ENCODE peak calls at places on chromosomes 1 and 21, in eight cellular contexts. B is fibroblast of lung; M is Karpas-422; Y is heart left ventricle; X is SJSA1; T is aorta; C is naive thymus-derived CD4-positive, alpha-beta T cell; D is left lung. J is an unnamed sample.

GRCh38 chr1:29651684-29652665 is 415.7 kb downstream of the PTPRU start:
- DNase-seq in D (no peak), T (no peak), Y (no peak), C (no peak), X (no peak), M (no peak), B (no peak), J (no peak)

GRCh38 chr21:14319805-14320204 is 63.1 kb downstream of the HSPA13 start:
- DNase-seq in X (no peak), D (no peak), C (no peak), T (no peak), Y (no peak), M (no peak), B (no peak), J (no peak)

GRCh38 chr21:44384968-44385367 is 31.5 kb downstream of the TRPM2 start:
- DNase-seq in M (no peak), X (no peak), D (no peak), C (no peak), T (no peak), B (no peak), Y (no peak), J (no peak)

GRCh38 chr1:33036051-33036525 is 595 bp downstream of the AK2 start:
- DNase-seq in T (no peak), X (no peak), D (no peak), B (no peak), M (peak; percentile 77), Y (no peak), C (peak; percentile 7), J (peak; percentile 6)

GRCh38 chr1:115078708-115079107 is 10.6 kb downstream of the TSPAN2 start:
- DNase-seq in Y (no peak), T (no peak), B (no peak), X (no peak), D (no peak), C (no peak), M (no peak), J (no peak)

GRCh38 chr1:4512622-4513021 is 141.8 kb upstream of the AJAP1 start:
- DNase-seq in T (no peak), X (no peak), B (no peak), D (no peak), Y (peak; percentile 37), M (no peak), C (no peak), J (no peak)

GRCh38 chr1:17771014-17771413 is 15.9 kb downstream of the ACTL8 start:
- DNase-seq in X (no peak), B (no peak), M (no peak), Y (no peak), C (no peak), D (no peak), T (no peak), J (no peak)

GRCh38 chr1:243917177-243917862 is 67.3 kb upstream of the AKT3 start:
- DNase-seq in Y (peak; percentile 42), T (peak; percentile 81), D (peak; percentile 78), B (peak; percentile 89), X (peak; percentile 87), C (peak; percentile 16), M (no peak), J (no peak)

GRCh38 chr1:226335653-226336052 is 26.7 kb upstream of the LIN9 start:
- DNase-seq in M (peak; percentile 74), B (no peak), C (no peak), T (no peak), X (no peak), D (no peak), Y (no peak), J (no peak)

GRCh38 chr1:2314803-2315710 is 76.3 kb downstream of the MORN1 start:
- DNase-seq in Y (peak; percentile 73), M (peak; percentile 57), D (peak; percentile 84), B (peak; percentile 64), C (peak; percentile 76), T (peak; percentile 89), X (peak; percentile 26), J (peak; percentile 68)

GRCh38 chr21:43639470-43640178 is 19.7 kb downstream of the HSF2BP start:
- DNase-seq in C (no peak), B (peak; percentile 21), D (no peak), M (no peak), T (no peak), Y (no peak), X (no peak), J (no peak)

GRCh38 chr1:173937062-173937461 is 19.9 kb upstream of the SERPINC1 start:
- DNase-seq in C (no peak), M (no peak), X (no peak), D (no peak), Y (no peak), B (no peak), T (no peak), J (no peak)

GRCh38 chr1:197224160-197224559 is 43.9 kb upstream of the CRB1 start:
- DNase-seq in B (no peak), Y (no peak), C (no peak), X (no peak), M (no peak), D (no peak), T (no peak), J (no peak)

GRCh38 chr1:31560394-31560793 is 15.9 kb upstream of the TINAGL1 start:
- DNase-seq in X (no peak), T (no peak), C (no peak), M (no peak), B (no peak), D (no peak), Y (no peak), J (no peak)

GRCh38 chr1:58721247-58721820 is 21.5 kb upstream of the MYSM1 start:
- DNase-seq in M (no peak), D (no peak), C (no peak), Y (no peak), T (no peak), X (no peak), B (peak; percentile 20), J (no peak)

GRCh38 chr1:202871367-202871766 is 17.6 kb downstream of the RABIF start:
- DNase-seq in T (no peak), Y (no peak), B (no peak), C (no peak), D (no peak), M (no peak), X (no peak), J (no peak)

GRCh38 chr1:232627645-232628334 is 2.1 kb downstream of the SIPA1L2 start:
- DNase-seq in B (peak; percentile 48), M (peak; percentile 68), X (peak; percentile 10), D (no peak), C (peak; percentile 34), T (no peak), Y (no peak), J (peak; percentile 24)

GRCh38 chr1:25890249-25891034 is 14.9 kb upstream of the PAQR7 start:
- DNase-seq in M (no peak), D (no peak), T (no peak), Y (no peak), B (peak; percentile 89), C (no peak), X (no peak), J (no peak)

GRCh38 chr1:82371844-82372498 is 571.2 kb downstream of the ADGRL2 start:
- DNase-seq in X (no peak), M (no peak), C (no peak), Y (no peak), T (no peak), B (peak; percentile 69), D (no peak), J (no peak)

GRCh38 chr1:82367456-82367855 is 566.7 kb downstream of the ADGRL2 start:
- DNase-seq in T (no peak), B (no peak), C (no peak), M (no peak), Y (no peak), D (no peak), X (no peak), J (no peak)

GRCh38 chr1:82366694-82367093 is 566.0 kb downstream of the ADGRL2 start:
- DNase-seq in D (no peak), B (peak; percentile 32), T (no peak), Y (no peak), C (no peak), X (no peak), M (no peak), J (no peak)
- H3K9me3 ChIP-seq in D (no peaks in the 10 kb centered on the region), B (no peaks in the 10 kb centered on the region), T (peaks cover 3% of the 10 kb centered on the region), Y (no peaks in the 10 kb centered on the region), C (no peaks in the 10 kb centered on the region), X (no peaks in the 10 kb centered on the region), M (peaks cover 26% of the 10 kb centered on the region), J (no peaks in the 10 kb centered on the region)

GRCh38 chr1:118987431-118988185 is 535 bp downstream of the TBX15 start:
- DNase-seq in M (no peak), B (no peak), X (peak; percentile 62), T (no peak), D (no peak), C (no peak), Y (peak; percentile 45), J (no peak)

GRCh38 chr1:118988186-118989005 is at the start of gene TBX15:
- DNase-seq in C (no peak), X (peak; percentile 94), T (no peak), D (no peak), M (no peak), B (no peak), Y (no peak), J (no peak)

GRCh38 chr1:118986291-118986838 is 1.8 kb downstream of the TBX15 start:
- DNase-seq in Y (no peak), T (no peak), X (peak; percentile 76), D (no peak), B (no peak), C (no peak), M (no peak), J (no peak)

GRCh38 chr1:118985611-118986290 is 2.4 kb downstream of the TBX15 start:
- DNase-seq in T (no peak), M (no peak), B (no peak), X (peak; percentile 84), D (no peak), C (no peak), Y (no peak), J (no peak)

GRCh38 chr1:118986839-118987430 is 1.2 kb downstream of the TBX15 start:
- DNase-seq in C (no peak), M (no peak), Y (no peak), X (peak; percentile 72), T (no peak), B (no peak), D (no peak), J (no peak)
- H3K4me3 ChIP-seq in C (no peak overlapping the region), M (no peak overlapping the region), Y (peak overlapping the region; percentile 41), X (peak overlapping the region; percentile 66), T (peak overlapping the region; percentile 40), B (no peak overlapping the region), D (peak overlapping the region; percentile 23), J (no peak overlapping the region)

GRCh38 chr1:248183996-248184395 is 9.4 kb downstream of the OR2M2 start:
- DNase-seq in Y (no peak), M (no peak), C (no peak), X (no peak), T (no peak), D (no peak), B (no peak), J (no peak)

GRCh38 chr1:248187363-248187762 is 9.7 kb upstream of the OR2M3 start:
- DNase-seq in Y (no peak), X (no peak), T (no peak), D (no peak), B (no peak), C (no peak), M (no peak), J (no peak)
- H3K9me3 ChIP-seq in Y (no peaks in the 10 kb centered on the region), X (peaks cover 8% of the 10 kb centered on the region), T (peaks cover 1% of the 10 kb centered on the region), D (peaks cover 16% of the 10 kb centered on the region), B (no peaks in the 10 kb centered on the region), C (no peaks in the 10 kb centered on the region), M (no peaks in the 10 kb centered on the region), J (no peaks in the 10 kb centered on the region)

DNA sequence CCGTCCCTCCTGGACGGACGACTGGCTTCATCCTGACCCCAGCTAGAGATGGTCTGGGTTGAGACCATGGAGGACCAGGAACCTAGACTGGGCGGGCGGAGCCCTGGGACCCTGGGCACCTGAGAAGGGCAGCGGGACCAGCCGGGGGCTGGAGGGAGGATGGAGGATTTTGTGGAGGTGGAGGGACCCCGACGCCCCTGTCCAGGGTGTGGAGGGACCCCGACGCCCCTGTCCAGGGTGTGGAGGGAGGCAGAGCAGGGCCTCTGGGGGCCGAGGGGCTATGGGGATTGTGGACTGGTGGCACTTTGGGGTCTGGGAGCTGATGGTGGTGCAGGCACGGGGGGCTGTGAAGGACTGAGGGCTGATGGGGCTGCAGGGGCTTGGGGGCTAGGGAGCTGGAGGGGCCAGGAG is 7.2 kb downstream of the GJC2 start:
- DNase-seq in T (peak; percentile 71), M (no peak), D (peak; percentile 69), C (no peak), X (no peak), B (no peak), Y (no peak), J (no peak)
- H3K4me3 ChIP-seq in T (no peak overlapping the region), M (no peak overlapping the region), D (no peak overlapping the region), C (no peak overlapping the region), X (no peak overlapping the region), B (no peak overlapping the region), Y (no peak overlapping the region), J (no peak overlapping the region)